ENCODE peak calls at places on chromosomes 6 and 20, in seven cellular contexts. T is ovary, E is adrenal gland, R is Panc1, W is pancreas, V is spleen, Z is Karpas-422. F is an unnamed sample. For H3K9me3, the result is how much of the 10 kb centered on the place peaks cover.

GRCh38 chr20:46027245-46027853 is 1.7 kb upstream of the SLC12A5 start:
- DNase-seq in T (no peak), E (no peak), R (no peak), W (no peak), V (no peak), Z (peak), F (peak)

GRCh38 chr6:87702589-87702945 is 534 bp upstream of the AKIRIN2 start:
- DNase-seq in T (no peak), E (no peak), R (no peak), W (no peak), V (no peak), Z (peak), F (peak)

GRCh38 chr6:17580518-17581048 is 19.5 kb upstream of the FAM8A1 start:
- DNase-seq in T (peak), E (peak), R (no peak), W (peak), V (peak), Z (no peak), F (no peak)

GRCh38 chr6:75272145-75272840 is 12.3 kb downstream of the TMEM30A start:
- DNase-seq in T (no peak), E (no peak), R (no peak), W (no peak), V (no peak), Z (no peak), F (peak)

GRCh38 chr6:1461207-1461606 is 71.8 kb downstream of the FOXF2 start:
- DNase-seq in T (no peak), E (no peak), R (no peak), W (no peak), V (no peak), Z (no peak), F (no peak)

GRCh38 chr6:25968769-25969168 is 6.2 kb downstream of the TRIM38 start:
- DNase-seq in T (no peak), E (no peak), R (no peak), W (no peak), V (no peak), Z (no peak), F (no peak)

GRCh38 chr6:81734081-81734480 is 18.4 kb downstream of the TENT5A start:
- DNase-seq in T (no peak), E (no peak), R (no peak), W (no peak), V (no peak), Z (no peak), F (no peak)

GRCh38 chr20:11252447-11252846 is 578.6 kb upstream of the JAG1 start:
- DNase-seq in T (no peak), E (no peak), R (no peak), W (no peak), V (no peak), Z (no peak), F (no peak)

GRCh38 chr6:84539122-84539856 is 225.1 kb downstream of the TBX18 start:
- DNase-seq in T (no peak), E (no peak), R (no peak), W (no peak), V (no peak), Z (no peak), F (no peak)

GRCh38 chr20:20360464-20360863 is 7.4 kb upstream of the INSM1 start:
- DNase-seq in T (no peak), E (peak), R (peak), W (peak), V (no peak), Z (peak), F (peak)

GRCh38 chr6:162119349-162119748 is 608.2 kb downstream of the PRKN start:
- DNase-seq in T (no peak), E (peak), R (no peak), W (peak), V (no peak), Z (no peak), F (no peak)

GRCh38 chr20:53276143-53276542 is 304.0 kb downstream of the TSHZ2 start:
- DNase-seq in T (no peak), E (no peak), R (no peak), W (peak), V (no peak), Z (no peak), F (no peak)

GRCh38 chr6:134739299-134740090 is 210.4 kb downstream of the ALDH8A1 start:
- DNase-seq in T (no peak), E (no peak), R (no peak), W (no peak), V (no peak), Z (no peak), F (no peak)

GRCh38 chr6:136719280-136720044 is 72.8 kb downstream of the MAP3K5 start:
- DNase-seq in T (no peak), E (no peak), R (no peak), W (no peak), V (no peak), Z (no peak), F (no peak)

GRCh38 chr20:5834436-5835005 is 84.3 kb downstream of the SHLD1 start:
- DNase-seq in T (no peak), E (no peak), R (no peak), W (no peak), V (no peak), Z (no peak), F (no peak)

GRCh38 chr6:8820313-8820712 is 385.0 kb upstream of the SLC35B3 start:
- DNase-seq in T (no peak), E (no peak), R (no peak), W (no peak), V (no peak), Z (no peak), F (no peak)
- H3K4me3 ChIP-seq in T (no peak), E (no peak), R (no peak), W (no peak), V (no peak), Z (no peak), F (no peak)

GRCh38 chr6:357791-358341 is 33.7 kb upstream of the IRF4 start:
- DNase-seq in T (peak), E (no peak), R (no peak), W (no peak), V (peak), Z (no peak), F (no peak)

GRCh38 chr6:358432-358831 is 33.1 kb upstream of the IRF4 start:
- DNase-seq in T (peak), E (no peak), R (no peak), W (no peak), V (peak), Z (no peak), F (no peak)

GRCh38 chr6:358847-359246 is 32.7 kb upstream of the IRF4 start:
- DNase-seq in T (peak), E (no peak), R (no peak), W (no peak), V (no peak), Z (no peak), F (no peak)

GRCh38 chr6:360791-361373 is 30.7 kb upstream of the IRF4 start:
- DNase-seq in T (no peak), E (no peak), R (no peak), W (no peak), V (peak), Z (no peak), F (no peak)

GRCh38 chr6:359261-360035 is 32.1 kb upstream of the IRF4 start:
- DNase-seq in T (peak), E (no peak), R (no peak), W (no peak), V (peak), Z (no peak), F (no peak)
- H3K9me3 ChIP-seq in T (under half), E (under half), R (under half), W (under half), V (under half), Z (under half), F (half or more)

DNA sequence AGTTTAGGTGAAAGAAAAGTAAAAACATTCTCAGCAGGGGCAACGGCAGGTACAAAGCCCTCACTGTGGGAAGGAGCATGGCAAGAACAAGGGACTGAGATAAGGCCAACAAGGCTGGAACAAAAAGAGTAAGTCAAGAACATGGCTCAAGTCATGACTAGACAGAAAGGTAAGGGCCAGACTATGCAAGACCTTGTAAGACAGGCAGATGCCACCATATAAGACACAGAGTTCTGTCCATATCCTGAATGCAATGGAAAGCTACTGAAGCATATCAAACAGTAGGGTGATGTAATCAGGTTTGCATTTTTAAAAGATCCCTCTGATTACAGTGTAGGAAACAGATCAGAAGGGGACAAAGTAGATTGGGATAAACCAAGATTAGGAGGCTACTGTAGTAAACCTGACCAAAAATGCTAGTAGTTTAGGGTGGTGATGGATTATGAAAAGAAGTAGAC is 5.5 kb downstream of the REV3L start:
- DNase-seq in T (no peak), E (no peak), R (no peak), W (no peak), V (no peak), Z (peak), F (no peak)
- H3K4me3 ChIP-seq in T (no peak), E (no peak), R (no peak), W (no peak), V (no peak), Z (peak), F (no peak)

GRCh38 chr6:57329933-57330332 is 12.5 kb downstream of the PRIM2 start:
- DNase-seq in T (no peak), E (no peak), R (no peak), W (no peak), V (no peak), Z (no peak), F (no peak)
- H3K9me3 ChIP-seq in T (under half), E (under half), R (under half), W (under half), V (under half), Z (under half), F (under half)

GRCh38 chr20:3681352-3681930 is 369 bp downstream of the ADAM33 start:
- DNase-seq in T (no peak), E (no peak), R (no peak), W (no peak), V (no peak), Z (no peak), F (no peak)

GRCh38 chr20:3678893-3679720 is 2.7 kb downstream of the ADAM33 start:
- DNase-seq in T (peak), E (no peak), R (no peak), W (no peak), V (no peak), Z (no peak), F (no peak)

GRCh38 chr20:3680701-3681351 is 984 bp downstream of the ADAM33 start:
- DNase-seq in T (peak), E (no peak), R (no peak), W (no peak), V (no peak), Z (no peak), F (no peak)

GRCh38 chr20:3679749-3680700 is 1.8 kb downstream of the ADAM33 start:
- DNase-seq in T (peak), E (no peak), R (no peak), W (no peak), V (no peak), Z (no peak), F (no peak)

GRCh38 chr20:3681931-3682820 is at the start of gene ADAM33:
- DNase-seq in T (peak), E (no peak), R (no peak), W (no peak), V (no peak), Z (no peak), F (no peak)
- H3K4me3 ChIP-seq in T (peak), E (no peak), R (peak), W (peak), V (peak), Z (no peak), F (no peak)

DNA sequence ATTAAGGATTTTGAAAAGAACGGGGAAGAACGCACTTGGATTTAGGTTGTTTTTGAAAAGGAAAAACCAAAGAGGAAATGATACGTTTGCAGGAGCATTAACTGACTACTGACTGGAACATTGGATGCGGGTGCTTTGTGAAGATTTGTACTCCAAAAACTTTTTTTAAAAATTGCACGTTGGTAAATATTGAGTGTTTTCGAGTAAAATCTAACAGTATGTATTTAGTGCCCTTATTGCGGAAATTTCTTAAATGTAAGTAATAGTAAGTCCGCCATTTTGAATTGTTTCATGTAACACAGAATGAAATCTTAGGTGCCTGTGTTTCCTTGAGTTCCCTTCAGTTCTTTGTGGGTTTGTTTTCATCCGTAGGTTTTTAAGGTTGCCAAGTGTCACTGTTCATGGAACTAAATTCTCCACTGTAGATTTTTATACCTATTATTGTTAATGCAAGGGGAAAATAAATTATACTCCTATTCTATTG is 15.2 kb upstream of the LIN28B start:
- DNase-seq in T (no peak), E (no peak), R (no peak), W (no peak), V (no peak), Z (no peak), F (no peak)
- H3K9me3 ChIP-seq in T (under half), E (under half), R (under half), W (under half), V (under half), Z (under half), F (under half)